ENCODE peak calls at places on chromosomes 16 and 17, in eight cellular contexts. I is upper lobe of left lung, Q is spleen, Y is prostate gland, A is stomach, U is sigmoid colon, T is GM23338, E is endothelial cell of umbilical vein. C is an unnamed sample.

GRCh38 chr17:40323731-40324650 is 15.0 kb downstream of the RARA start:
- DNase-seq in I (peak), Q (peak), Y (no peak), A (no peak), U (peak), T (no peak), E (peak), C (peak)

GRCh38 chr16:70476272-70477020 is 22.1 kb downstream of the FCSK start:
- DNase-seq in I (no peak), Q (no peak), Y (no peak), A (peak), U (no peak), T (no peak), E (peak), C (no peak)

GRCh38 chr17:78573955-78574354 is 3.2 kb downstream of the DNAH17 start:
- DNase-seq in I (no peak), Q (no peak), Y (no peak), A (no peak), U (no peak), T (no peak), E (no peak), C (no peak)

GRCh38 chr17:57663326-57664070 is 81.6 kb downstream of the CCDC182 start:
- DNase-seq in I (no peak), Q (peak), Y (no peak), A (no peak), U (peak), T (no peak), E (no peak), C (no peak)

GRCh38 chr17:65759532-65759931 is 198.1 kb upstream of the AXIN2 start:
- DNase-seq in I (no peak), Q (no peak), Y (no peak), A (no peak), U (no peak), T (no peak), E (peak), C (no peak)

GRCh38 chr17:64327201-64327930 is 63.3 kb downstream of the PECAM1 start:
- DNase-seq in I (no peak), Q (no peak), Y (no peak), A (no peak), U (no peak), T (no peak), E (peak), C (peak)

GRCh38 chr17:79002796-79003593 is 6.6 kb downstream of the CANT1 start:
- DNase-seq in I (no peak), Q (no peak), Y (no peak), A (no peak), U (peak), T (no peak), E (no peak), C (no peak)

GRCh38 chr17:59845595-59846390 is 47.0 kb downstream of the TUBD1 start:
- DNase-seq in I (peak), Q (no peak), Y (peak), A (peak), U (peak), T (peak), E (peak), C (peak)

GRCh38 chr16:66469291-66469931 is 42.3 kb downstream of the BEAN1 start:
- DNase-seq in I (no peak), Q (peak), Y (no peak), A (peak), U (peak), T (no peak), E (no peak), C (no peak)

GRCh38 chr17:80160536-80160935 is 9.3 kb upstream of the CARD14 start:
- DNase-seq in I (no peak), Q (no peak), Y (no peak), A (no peak), U (no peak), T (peak), E (no peak), C (no peak)

GRCh38 chr16:81652798-81653505 is 126.1 kb upstream of the PLCG2 start:
- DNase-seq in I (no peak), Q (no peak), Y (no peak), A (no peak), U (no peak), T (peak), E (no peak), C (no peak)

GRCh38 chr17:8145811-8146210 is 6.4 kb downstream of the PER1 start:
- DNase-seq in I (no peak), Q (no peak), Y (no peak), A (no peak), U (peak), T (no peak), E (no peak), C (no peak)

GRCh38 chr16:13245713-13246377 is 344.4 kb downstream of the SHISA9 start:
- DNase-seq in I (no peak), Q (no peak), Y (no peak), A (no peak), U (no peak), T (no peak), E (no peak), C (no peak)

GRCh38 chr17:27651411-27652345 is 20.7 kb downstream of the LGALS9 start:
- DNase-seq in I (peak), Q (peak), Y (peak), A (peak), U (peak), T (peak), E (peak), C (peak)

GRCh38 chr17:32693135-32693897 is 183.6 kb downstream of the MYO1D start:
- DNase-seq in I (no peak), Q (no peak), Y (no peak), A (no peak), U (no peak), T (no peak), E (no peak), C (no peak)

GRCh38 chr17:61200349-61200735 is 199.3 kb upstream of the TBX2 start:
- DNase-seq in I (no peak), Q (no peak), Y (no peak), A (no peak), U (no peak), T (no peak), E (no peak), C (no peak)

GRCh38 chr17:285751-286422 is 66.7 kb downstream of the RPH3AL start:
- DNase-seq in I (peak), Q (peak), Y (no peak), A (no peak), U (peak), T (peak), E (no peak), C (peak)

GRCh38 chr17:43740541-43740940 is 18.1 kb downstream of the SOST start:
- DNase-seq in I (no peak), Q (no peak), Y (no peak), A (no peak), U (no peak), T (no peak), E (no peak), C (no peak)

GRCh38 chr17:7763919-7764318 is 46.4 kb downstream of the DNAH2 start:
- DNase-seq in I (no peak), Q (peak), Y (no peak), A (no peak), U (no peak), T (no peak), E (no peak), C (no peak)

GRCh38 chr16:27154573-27155521 is 48.5 kb upstream of the KDM8 start:
- DNase-seq in I (peak), Q (peak), Y (peak), A (peak), U (peak), T (peak), E (peak), C (no peak)

GRCh38 chr17:49846938-49847712 is 744 bp downstream of the TAC4 start:
- DNase-seq in I (no peak), Q (no peak), Y (no peak), A (no peak), U (peak), T (no peak), E (no peak), C (no peak)

GRCh38 chr17:39143552-39144093 is 7.8 kb downstream of the PLXDC1 start:
- DNase-seq in I (no peak), Q (no peak), Y (no peak), A (no peak), U (peak), T (no peak), E (no peak), C (no peak)

GRCh38 chr17:10730956-10731879 is 1.4 kb upstream of the TMEM220 start:
- DNase-seq in I (no peak), Q (no peak), Y (no peak), A (peak), U (no peak), T (peak), E (no peak), C (no peak)

GRCh38 chr17:42387663-42388380 is 420 bp downstream of the STAT3 start:
- DNase-seq in I (peak), Q (peak), Y (peak), A (peak), U (peak), T (peak), E (peak), C (peak)

GRCh38 chr17:53490447-53490968 is 332.2 kb upstream of the KIF2B start:
- DNase-seq in I (no peak), Q (no peak), Y (no peak), A (no peak), U (no peak), T (no peak), E (no peak), C (no peak)

GRCh38 chr17:1493291-1493980 is 950 bp upstream of the MYO1C start:
- DNase-seq in I (peak), Q (no peak), Y (no peak), A (peak), U (peak), T (no peak), E (peak), C (no peak)

GRCh38 chr17:78925662-78926555 is 722 bp upstream of the TIMP2 start:
- DNase-seq in I (peak), Q (peak), Y (no peak), A (peak), U (peak), T (peak), E (peak), C (peak)

GRCh38 chr16:12971216-12971615 is 69.8 kb downstream of the SHISA9 start:
- DNase-seq in I (no peak), Q (no peak), Y (no peak), A (peak), U (no peak), T (no peak), E (no peak), C (no peak)

GRCh38 chr16:81143921-81144471 is 47.8 kb upstream of the GCSH start:
- DNase-seq in I (no peak), Q (no peak), Y (no peak), A (no peak), U (no peak), T (no peak), E (no peak), C (no peak)

GRCh38 chr16:54284319-54284930 is 2.2 kb downstream of the IRX3 start:
- DNase-seq in I (no peak), Q (no peak), Y (peak), A (peak), U (no peak), T (peak), E (no peak), C (no peak)

GRCh38 chr17:3002538-3003301 is 60.7 kb downstream of the OR1D5 start:
- DNase-seq in I (peak), Q (peak), Y (no peak), A (peak), U (peak), T (no peak), E (no peak), C (no peak)

GRCh38 chr16:74601131-74601871 is 5.6 kb downstream of the GLG1 start:
- DNase-seq in I (no peak), Q (peak), Y (no peak), A (no peak), U (no peak), T (no peak), E (peak), C (no peak)

GRCh38 chr16:28985611-28986041 is 774 bp downstream of the LAT start:
- DNase-seq in I (no peak), Q (no peak), Y (no peak), A (no peak), U (no peak), T (no peak), E (no peak), C (no peak)

GRCh38 chr17:17870292-17870691 is 33.5 kb upstream of the SREBF1 start:
- DNase-seq in I (no peak), Q (no peak), Y (no peak), A (no peak), U (no peak), T (peak), E (no peak), C (no peak)

GRCh38 chr16:10080031-10080772 is 102.0 kb downstream of the GRIN2A start:
- DNase-seq in I (no peak), Q (no peak), Y (peak), A (peak), U (peak), T (no peak), E (peak), C (peak)

GRCh38 chr16:2828521-2828840 is 1.6 kb upstream of the ZG16B start:
- DNase-seq in I (no peak), Q (no peak), Y (no peak), A (no peak), U (no peak), T (no peak), E (no peak), C (no peak)

GRCh38 chr17:81517009-81517338 is 4.4 kb upstream of the ACTG1 start:
- DNase-seq in I (no peak), Q (no peak), Y (no peak), A (no peak), U (no peak), T (no peak), E (no peak), C (no peak)
- H3K27ac ChIP-seq in I (peak), Q (peak), Y (peak), A (peak), U (peak), T (no peak), E (no peak), C (peak)

GRCh38 chr17:75684924-75685323 is 17.8 kb downstream of the SAP30BP start:
- DNase-seq in I (no peak), Q (peak), Y (peak), A (peak), U (peak), T (no peak), E (no peak), C (no peak)
- TF ChIP-seq POLR2AphosphoS5 in I (no peak), Q (no peak), Y (peak), A (no peak), U (no peak), T (no peak), E (no peak), C (peak)

GRCh38 chr16:87864331-87864989 is 4.8 kb downstream of the SLC7A5 start:
- DNase-seq in I (no peak), Q (no peak), Y (no peak), A (no peak), U (no peak), T (peak), E (no peak), C (no peak)
- H3K4me3 ChIP-seq in I (no peak), Q (no peak), Y (no peak), A (peak), U (no peak), T (peak), E (no peak), C (no peak)

DNA sequence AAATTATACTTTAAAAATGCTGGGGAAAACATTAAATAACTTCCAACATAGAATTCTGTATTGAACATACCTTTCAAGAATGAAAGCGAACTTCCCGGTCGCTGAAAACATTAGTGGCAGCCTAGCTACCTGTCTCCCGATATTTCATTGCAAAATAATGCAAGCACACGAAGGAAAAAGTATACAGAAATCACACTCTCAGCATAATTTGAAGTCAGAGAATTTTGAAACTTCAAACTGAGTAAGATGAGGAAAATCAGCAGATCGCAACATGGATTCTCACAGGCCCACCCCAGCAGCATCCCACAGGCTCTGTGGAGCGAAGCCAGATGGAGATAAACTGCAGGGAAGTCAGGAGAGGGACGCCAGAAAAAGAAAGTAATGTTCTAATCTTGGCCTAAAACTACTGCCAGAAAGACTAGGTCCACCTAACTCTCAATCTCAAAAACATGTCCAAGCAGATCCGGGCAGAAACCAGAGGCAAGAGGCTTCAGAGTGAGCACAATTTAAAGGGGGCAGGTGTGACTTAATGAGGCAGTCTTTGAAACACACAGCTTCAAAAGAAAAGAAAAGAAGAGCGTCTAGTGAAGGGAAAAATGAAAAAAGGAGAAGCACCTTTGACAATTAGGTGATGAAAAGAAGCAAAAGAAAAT is 4.8 kb upstream of the GOSR1 start:
- DNase-seq in I (no peak), Q (no peak), Y (peak), A (no peak), U (no peak), T (no peak), E (no peak), C (no peak)
- H3K27ac ChIP-seq in I (no peak), Q (no peak), Y (no peak), A (no peak), U (no peak), T (no peak), E (no peak), C (peak)

DNA sequence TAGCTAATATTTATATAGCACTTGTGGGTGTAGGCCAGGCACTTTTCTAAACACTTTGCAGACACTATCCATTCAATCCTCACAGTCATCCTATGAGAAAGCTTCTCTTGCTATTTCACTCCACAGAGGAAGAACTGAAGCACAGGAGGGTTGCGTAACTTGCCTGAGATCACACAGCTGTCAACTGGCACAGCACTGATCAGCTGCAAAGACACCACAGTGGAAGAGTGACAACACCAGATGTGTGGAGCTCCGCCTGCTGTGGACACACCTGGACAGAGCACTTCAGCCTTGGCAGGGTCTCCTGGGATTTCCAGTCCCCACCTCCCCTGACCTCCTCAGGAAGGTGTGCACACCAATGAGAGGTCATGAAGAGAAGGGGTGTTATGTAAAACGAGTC is 13.3 kb upstream of the CNEP1R1 start:
- DNase-seq in I (peak), Q (no peak), Y (no peak), A (no peak), U (no peak), T (no peak), E (no peak), C (no peak)
- TF ChIP-seq POLR2AphosphoS5 in I (no peak), Q (no peak), Y (no peak), A (no peak), U (no peak), T (no peak), E (no peak), C (no peak)

GRCh38 chr16:72621651-72622050 is 426.3 kb downstream of the ZFHX3 start:
- DNase-seq in I (no peak), Q (no peak), Y (no peak), A (no peak), U (no peak), T (no peak), E (no peak), C (no peak)

GRCh38 chr16:72620853-72621252 is 427.1 kb downstream of the ZFHX3 start:
- DNase-seq in I (no peak), Q (no peak), Y (no peak), A (no peak), U (no peak), T (no peak), E (no peak), C (no peak)

DNA sequence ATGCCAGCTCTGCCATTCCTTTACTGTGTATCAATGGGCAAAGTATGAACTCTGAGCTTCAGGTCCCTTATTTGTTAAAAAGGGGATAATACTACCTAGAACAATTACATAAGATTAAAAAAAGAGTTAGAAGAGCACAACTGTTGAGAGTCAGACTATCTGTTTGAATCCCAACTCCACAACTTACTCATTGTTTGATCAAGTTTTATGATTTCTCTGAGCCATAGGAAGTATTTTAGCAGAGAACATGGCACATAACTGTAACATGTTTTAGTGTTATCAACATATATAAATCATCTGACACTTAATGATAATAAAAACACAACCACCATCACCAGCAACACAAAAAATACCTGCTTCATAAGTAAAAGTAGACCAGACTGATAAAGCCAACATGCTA is 421.3 kb downstream of the ZFHX3 start:
- DNase-seq in I (no peak), Q (no peak), Y (no peak), A (no peak), U (no peak), T (no peak), E (no peak), C (no peak)
- H3K4me3 ChIP-seq in I (no peak), Q (no peak), Y (peak), A (no peak), U (no peak), T (peak), E (no peak), C (no peak)

GRCh38 chr16:20153444-20153843 is 79.8 kb upstream of the GPR139 start:
- DNase-seq in I (no peak), Q (no peak), Y (no peak), A (no peak), U (no peak), T (no peak), E (no peak), C (no peak)
- H3K27ac ChIP-seq in I (no peak), Q (no peak), Y (no peak), A (no peak), U (no peak), T (no peak), E (no peak), C (no peak)

C was measured in breast epithelium.